ENCODE peak calls at places on chromosomes 4 and X, in six cellular contexts. O is ELF-1; D is activated gamma-delta T cell treated with Interleukin-2 at 50 U/mL for 16 hours; H is NK-92 treated with Interleukin-12 subunit alpha and Interleukin-12 subunit beta, amount 100 ng/mL, for 24 hours; K is activated CD4-positive, CD25-positive, alpha-beta regulatory T cell treated with anti-CD3 and anti-CD28 coated beads, Interleukin-2, amount 50 U/mL, for 72 hours; Q is T-helper 1 cell. M is an unnamed sample.

GRCh38 chrX:108347800-108348199 is 90.4 kb downstream of the COL4A6 start:
- DNase-seq in O (peak), D (no peak), H (no peak), K (no peak), Q (no peak), M (no peak)

GRCh38 chrX:40245411-40246140 is 147.8 kb upstream of the BCOR start:
- DNase-seq in O (no peak), D (no peak), H (no peak), K (no peak), Q (no peak), M (no peak)

GRCh38 chrX:148536961-148537360 is 36.5 kb downstream of the AFF2 start:
- DNase-seq in O (no peak), D (no peak), H (no peak), K (no peak), Q (no peak), M (no peak)

GRCh38 chrX:55907968-55908607 is 190.5 kb downstream of the RRAGB start:
- DNase-seq in O (peak), D (peak), H (no peak), K (peak), Q (peak), M (peak)

GRCh38 chr4:185054257-185054656 is 36.0 kb downstream of the HELT start:
- DNase-seq in O (no peak), D (no peak), H (no peak), K (no peak), Q (no peak), M (peak)

GRCh38 chr4:114019276-114019971 is 40.0 kb upstream of the ARSJ start:
- DNase-seq in O (no peak), D (no peak), H (no peak), K (no peak), Q (no peak), M (no peak)

GRCh38 chrX:30887721-30888120 is 1.3 kb downstream of the TAB3 start:
- DNase-seq in O (no peak), D (no peak), H (no peak), K (peak), Q (no peak), M (no peak)

GRCh38 chr4:38687571-38688011 is 23.6 kb downstream of the KLF3 start:
- DNase-seq in O (no peak), D (no peak), H (no peak), K (no peak), Q (no peak), M (no peak)

GRCh38 chr4:89196056-89196674 is 84.8 kb downstream of the TIGD2 start:
- DNase-seq in O (no peak), D (no peak), H (no peak), K (no peak), Q (no peak), M (no peak)

GRCh38 chr4:17309567-17310268 is 202.2 kb downstream of the QDPR start:
- DNase-seq in O (no peak), D (no peak), H (no peak), K (no peak), Q (no peak), M (no peak)

GRCh38 chrX:150236304-150236703 is 126.8 kb upstream of the MAMLD1 start:
- DNase-seq in O (no peak), D (no peak), H (no peak), K (no peak), Q (no peak), M (no peak)

GRCh38 chr4:80434238-80434637 is 98.7 kb downstream of the CFAP299 start:
- DNase-seq in O (no peak), D (no peak), H (no peak), K (no peak), Q (no peak), M (no peak)

GRCh38 chr4:84623661-84624060 is 40.7 kb downstream of the CDS1 start:
- DNase-seq in O (no peak), D (no peak), H (no peak), K (no peak), Q (no peak), M (no peak)

GRCh38 chrX:41822917-41823316 is 98.9 kb downstream of the GPR82 start:
- DNase-seq in O (peak), D (no peak), H (no peak), K (no peak), Q (no peak), M (no peak)

GRCh38 chr4:71201817-71202576 is 136.8 kb upstream of the SLC4A4 start:
- DNase-seq in O (no peak), D (no peak), H (no peak), K (no peak), Q (no peak), M (no peak)

GRCh38 chrX:1390621-1391369 is 1.1 kb downstream of the SLC25A6 start:
- DNase-seq in O (no peak), D (no peak), H (no peak), K (peak), Q (no peak), M (no peak)

GRCh38 chr4:16225139-16225538 is 1.1 kb downstream of the TAPT1 start:
- DNase-seq in O (no peak), D (no peak), H (no peak), K (no peak), Q (no peak), M (no peak)

GRCh38 chr4:98908182-98908581 is 20.8 kb downstream of the EIF4E start:
- DNase-seq in O (no peak), D (no peak), H (no peak), K (no peak), Q (no peak), M (no peak)

GRCh38 chrX:9677098-9677739 is 88.4 kb downstream of the GPR143 start:
- DNase-seq in O (no peak), D (no peak), H (no peak), K (no peak), Q (no peak), M (no peak)

GRCh38 chr4:4480205-4480604 is 61.6 kb downstream of the STX18 start:
- DNase-seq in O (peak), D (no peak), H (no peak), K (no peak), Q (no peak), M (no peak)

GRCh38 chr4:13092702-13093101 is 391.4 kb downstream of the RAB28 start:
- DNase-seq in O (no peak), D (no peak), H (no peak), K (no peak), Q (no peak), M (no peak)

GRCh38 chr4:108130955-108131354 is 37.8 kb downstream of the LEF1 start:
- DNase-seq in O (peak), D (no peak), H (no peak), K (no peak), Q (no peak), M (no peak)

M was measured in HAP-1.